ENCODE peak calls at places on chromosome 12, in nine cellular contexts. O is psoas muscle, E is thoracic aorta, D is mammary epithelial cell, B is A549, W is fibroblast of lung, M is body of pancreas, U is lung, V is PC-3. Z is an unnamed sample.

GRCh38 chr12:123892853-123893252 is 79.8 kb downstream of the CCDC92 start:
- DNase-seq in E (no peak), V (no peak), O (no peak), U (no peak), W (no peak), D (no peak), M (no peak), B (no peak), Z (no peak)

GRCh38 chr12:108995370-108995992 is 25.4 kb downstream of the SVOP start:
- DNase-seq in E (no peak), D (no peak), B (no peak), W (no peak), M (no peak), U (no peak), V (no peak), O (no peak), Z (no peak)

GRCh38 chr12:106086696-106087095 is 52.1 kb downstream of the NUAK1 start:
- DNase-seq in M (no peak), D (no peak), U (no peak), O (no peak), B (no peak), E (no peak), W (no peak), V (no peak), Z (no peak)

GRCh38 chr12:107241421-107241820 is 148.1 kb upstream of the CRY1 start:
- DNase-seq in M (peak; percentile 14), O (no peak), U (no peak), B (no peak), V (no peak), W (no peak), D (no peak), E (no peak), Z (no peak)

GRCh38 chr12:457676-458075 is 2.1 kb upstream of the B4GALNT3 start:
- DNase-seq in O (no peak), W (no peak), U (no peak), V (peak; percentile 55), M (no peak), D (no peak), B (no peak), E (no peak), Z (no peak)

GRCh38 chr12:121799842-121800693 is 3.7 kb upstream of the SETD1B start:
- DNase-seq in U (peak; percentile 89), D (peak; percentile 91), B (peak; percentile 94), E (peak; percentile 57), W (peak; percentile 90), M (peak; percentile 88), O (peak; percentile 97), V (peak; percentile 93), Z (peak; percentile 98)

GRCh38 chr12:30694412-30694955 is 1.2 kb downstream of the IPO8 start:
- DNase-seq in M (no peak), U (no peak), E (no peak), O (no peak), B (no peak), W (no peak), D (peak; percentile 28), V (peak; percentile 19), Z (no peak)

GRCh38 chr12:40970320-40970907 is 217.7 kb upstream of the PDZRN4 start:
- DNase-seq in M (no peak), D (no peak), U (no peak), B (no peak), W (no peak), O (no peak), V (peak; percentile 61), E (no peak), Z (no peak)

GRCh38 chr12:6961695-6962284 is 8.7 kb downstream of the PHB2 start:
- DNase-seq in W (peak; percentile 81), D (peak; percentile 66), U (peak; percentile 69), V (peak; percentile 61), M (peak; percentile 67), B (peak; percentile 85), O (peak; percentile 69), E (no peak), Z (peak; percentile 87)

GRCh38 chr12:57171668-57172067 is 24.2 kb upstream of the LRP1-AS start:
- DNase-seq in B (no peak), W (peak; percentile 53), M (no peak), D (no peak), E (no peak), U (no peak), O (no peak), V (no peak), Z (peak; percentile 82)

GRCh38 chr12:105229446-105229845 is 6.5 kb downstream of the APPL2 start:
- DNase-seq in U (no peak), E (no peak), M (no peak), B (no peak), O (no peak), D (no peak), V (no peak), W (no peak), Z (no peak)

GRCh38 chr12:57152408-57153038 is 5.1 kb upstream of the LRP1-AS start:
- DNase-seq in M (no peak), W (peak; percentile 65), E (no peak), O (no peak), V (no peak), B (no peak), D (no peak), U (no peak), Z (no peak)

GRCh38 chr12:44000309-44000952 is 164.6 kb downstream of the TMEM117 start:
- DNase-seq in E (no peak), U (no peak), O (no peak), V (peak; percentile 80), W (peak; percentile 25), B (peak; percentile 21), M (peak; percentile 40), D (peak; percentile 72), Z (no peak)

GRCh38 chr12:89040146-89040964 is 311.9 kb downstream of the DUSP6 start:
- DNase-seq in O (no peak), B (no peak), E (no peak), U (no peak), D (peak; percentile 78), W (peak; percentile 48), V (peak; percentile 16), M (no peak), Z (peak; percentile 66)

GRCh38 chr12:101018540-101018939 is 191.5 kb downstream of the SLC5A8 start:
- DNase-seq in B (peak; percentile 5), E (no peak), W (peak; percentile 100), D (peak; percentile 85), V (peak; percentile 89), M (no peak), U (no peak), O (no peak), Z (no peak)

DNA sequence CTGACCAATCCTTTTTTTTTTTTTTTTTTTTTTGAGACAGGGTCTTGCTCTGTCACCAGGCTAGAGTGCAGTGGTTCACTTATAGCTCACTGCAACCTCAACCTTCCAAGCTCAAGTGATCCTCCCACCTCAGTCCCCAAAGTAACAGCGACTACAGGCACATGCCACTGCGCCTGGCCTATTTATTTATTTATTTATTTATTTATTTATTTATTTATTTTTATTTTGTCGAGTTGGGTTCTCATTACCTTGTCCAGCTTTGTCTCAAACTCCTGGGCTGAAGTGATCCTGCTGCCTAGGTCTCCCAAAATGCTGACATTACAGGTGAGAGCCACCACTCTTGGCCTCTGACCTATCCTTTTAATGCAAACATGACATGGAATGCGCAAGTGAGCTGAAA is 124.4 kb downstream of the GXYLT1 start:
- DNase-seq in V (no peak), E (no peak), O (no peak), W (no peak), M (no peak), D (no peak), U (no peak), B (no peak), Z (no peak)
- H3K27ac ChIP-seq in V (no peak overlapping the region), E (no peak overlapping the region), O (no peak overlapping the region), W (no peak overlapping the region), M (no peak overlapping the region), D (no peak overlapping the region), U (no peak overlapping the region), B (no peak overlapping the region), Z (no peak overlapping the region)

GRCh38 chr12:53510181-53510812 is 3.0 kb upstream of the NPFF start:
- DNase-seq in V (no peak), E (no peak), O (no peak), U (no peak), W (no peak), D (no peak), M (no peak), B (no peak), Z (no peak)

GRCh38 chr12:53506450-53506785 is 866 bp downstream of the NPFF start:
- DNase-seq in M (no peak), W (no peak), O (no peak), D (no peak), B (no peak), U (no peak), E (no peak), V (no peak), Z (no peak)

GRCh38 chr12:53505555-53506449 is 1.5 kb downstream of the NPFF start:
- DNase-seq in O (no peak), E (no peak), U (no peak), M (no peak), D (no peak), W (peak; percentile 36), B (no peak), V (peak; percentile 53), Z (no peak)

GRCh38 chr12:53506881-53507719 is at the start of gene NPFF:
- DNase-seq in V (no peak), M (no peak), E (no peak), D (no peak), B (no peak), U (no peak), O (no peak), W (no peak), Z (no peak)

DNA sequence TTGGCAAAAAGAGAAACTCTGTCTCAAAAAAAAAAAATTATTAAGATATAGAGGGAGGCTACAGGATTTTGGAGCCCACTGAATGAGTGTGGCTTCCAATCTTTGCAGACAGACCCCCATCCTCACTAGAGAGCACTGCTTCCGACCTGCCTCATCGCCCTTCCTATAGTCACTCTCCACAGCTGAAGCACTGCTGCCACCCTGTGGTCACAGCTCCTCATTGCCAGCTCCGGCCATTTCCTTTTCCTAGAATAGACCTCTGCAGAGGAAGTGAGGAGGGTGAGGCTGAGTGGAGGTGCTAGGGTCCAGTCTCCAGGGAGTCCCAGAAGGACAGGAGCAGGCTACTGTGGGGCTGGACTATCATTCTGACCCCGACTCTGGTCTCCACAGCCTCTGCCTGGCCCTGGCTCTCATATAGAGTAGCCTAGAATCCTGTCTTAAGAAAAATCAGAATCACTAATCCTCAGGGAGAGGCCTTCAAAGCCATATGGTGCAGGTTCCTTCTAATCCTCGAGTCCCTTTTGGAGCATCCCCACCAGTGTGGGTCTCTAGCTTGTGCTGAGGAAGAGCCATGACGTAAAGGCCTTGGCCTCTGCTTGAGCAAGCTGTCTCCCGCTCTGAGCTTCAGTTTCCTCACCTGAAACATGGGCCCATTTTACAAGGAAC is 1.4 kb upstream of the NPFF start:
- DNase-seq in B (peak; percentile 85), O (peak; percentile 81), W (peak; percentile 55), M (peak; percentile 89), U (peak; percentile 87), D (peak; percentile 61), V (peak; percentile 94), E (peak; percentile 50), Z (peak; percentile 90)
- TF ChIP-seq CTCF in B (peak; percentile 91), O (peak; percentile 86), W (peak; percentile 90), M (peak; percentile 72), U (peak; percentile 95), D (peak; percentile 97), V (peak; percentile 93), E (peak; percentile 90), Z (peak; percentile 98)

GRCh38 chr12:93913845-93914244 is 234.5 kb upstream of the PLXNC1 start:
- DNase-seq in M (no peak), V (no peak), B (no peak), W (peak; percentile 91), U (no peak), D (peak; percentile 25), E (no peak), O (no peak), Z (no peak)
- H3K27ac ChIP-seq in M (no peak overlapping the region), V (no peak overlapping the region), B (no peak overlapping the region), W (no peak overlapping the region), U (no peak overlapping the region), D (no peak overlapping the region), E (peak overlapping the region; percentile 56), O (no peak overlapping the region), Z (no peak overlapping the region)

GRCh38 chr12:94545937-94546771 is 86.5 kb upstream of the CEP83 start:
- DNase-seq in O (no peak), B (peak; percentile 70), D (peak; percentile 65), U (peak; percentile 68), V (peak; percentile 80), E (no peak), W (peak; percentile 62), M (peak; percentile 36), Z (no peak)
- TF ChIP-seq CTCF in O (peak; percentile 84), B (peak; percentile 56), D (peak; percentile 95), U (peak; percentile 73), V (peak; percentile 92), E (peak; percentile 68), W (peak; percentile 94), M (peak; percentile 49), Z (peak; percentile 84)

Z was measured in kidney.